ENCODE peak calls at places on chromosomes 6 and 20, in seven cellular contexts. D is foreskin fibroblast, B is heart right ventricle, Z is GM12865, A is A549, T is keratinocyte, J is lower leg skin. L is an unnamed sample.

GRCh38 chr20:62064788-62065668 is 653 bp downstream of the TAF4 start:
- DNase-seq in D (no peak), B (no peak), Z (peak; percentile 32), A (no peak), T (no peak), J (no peak), L (no peak)

GRCh38 chr6:157688960-157689599 is 134.0 kb upstream of the SNX9 start:
- DNase-seq in D (no peak), B (no peak), Z (no peak), A (peak; percentile 29), T (no peak), J (no peak), L (no peak)

GRCh38 chr20:58670659-58671058 is 19.6 kb downstream of the STX16 start:
- DNase-seq in D (no peak), B (no peak), Z (no peak), A (no peak), T (no peak), J (no peak), L (no peak)

GRCh38 chr6:116384727-116385461 is 14.1 kb downstream of the DSE start:
- DNase-seq in D (no peak), B (no peak), Z (no peak), A (no peak), T (no peak), J (no peak), L (no peak)

GRCh38 chr20:53582574-53583351 is 10.9 kb downstream of the ZNF217 start:
- DNase-seq in D (peak; percentile 81), B (no peak), Z (peak; percentile 65), A (peak; percentile 78), T (peak; percentile 70), J (no peak), L (peak; percentile 91)

GRCh38 chr6:143027058-143027457 is 33.6 kb upstream of the AIG1 start:
- DNase-seq in D (no peak), B (peak; percentile 27), Z (peak; percentile 64), A (no peak), T (no peak), J (no peak), L (no peak)

GRCh38 chr20:56925696-56926101 is 296.6 kb downstream of the TFAP2C start:
- DNase-seq in D (peak; percentile 10), B (no peak), Z (no peak), A (no peak), T (no peak), J (no peak), L (no peak)

GRCh38 chr6:70103798-70104197 is 199.1 kb downstream of the COL9A1 start:
- DNase-seq in D (no peak), B (no peak), Z (peak; percentile 24), A (no peak), T (no peak), J (no peak), L (no peak)

GRCh38 chr6:36727491-36728021 is 29.9 kb downstream of the RAB44 start:
- DNase-seq in D (no peak), B (no peak), Z (peak; percentile 35), A (no peak), T (no peak), J (no peak), L (no peak)

GRCh38 chr6:168411130-168411529 is 29.9 kb upstream of the SMOC2 start:
- DNase-seq in D (no peak), B (no peak), Z (no peak), A (no peak), T (no peak), J (no peak), L (no peak)

GRCh38 chr20:64037199-64037497 is 1.2 kb downstream of the C20orf204 start:
- DNase-seq in D (no peak), B (no peak), Z (no peak), A (no peak), T (no peak), J (no peak), L (no peak)

GRCh38 chr6:167651251-167652041 is 175.3 kb upstream of the AFDN start:
- DNase-seq in D (no peak), B (no peak), Z (no peak), A (no peak), T (no peak), J (no peak), L (no peak)

GRCh38 chr20:64160536-64161495 is 3.4 kb upstream of the MYT1 start:
- DNase-seq in D (no peak), B (no peak), Z (no peak), A (no peak), T (no peak), J (no peak), L (no peak)

GRCh38 chr6:61555993-61556392 is 730.0 kb downstream of the KHDRBS2 start:
- DNase-seq in D (no peak), B (no peak), Z (no peak), A (no peak), T (no peak), J (no peak), L (no peak)

GRCh38 chr6:90411292-90411781 is 114.7 kb upstream of the BACH2 start:
- DNase-seq in D (no peak), B (no peak), Z (peak; percentile 87), A (no peak), T (peak; percentile 78), J (no peak), L (no peak)

GRCh38 chr6:13767121-13767794 is 47.1 kb downstream of the MCUR1 start:
- DNase-seq in D (peak; percentile 20), B (peak; percentile 35), Z (peak; percentile 26), A (no peak), T (no peak), J (peak; percentile 56), L (no peak)
- H3K4me3 ChIP-seq in D (peak overlapping the region; percentile 34), B (peak overlapping the region; percentile 38), Z (peak overlapping the region; percentile 8), A (no peak overlapping the region), T (no peak overlapping the region), J (no peak overlapping the region), L (peak overlapping the region; percentile 35)

GRCh38 chr6:43738267-43738676 is 31.7 kb upstream of the VEGFA start:
- DNase-seq in D (no peak), B (no peak), Z (no peak), A (no peak), T (no peak), J (no peak), L (no peak)
- H3K4me3 ChIP-seq in D (no peak overlapping the region), B (no peak overlapping the region), Z (no peak overlapping the region), A (no peak overlapping the region), T (peak overlapping the region; percentile 8), J (no peak overlapping the region), L (no peak overlapping the region)

GRCh38 chr6:99348823-99349619 is 453 bp downstream of the FAXC start:
- DNase-seq in D (no peak), B (no peak), Z (no peak), A (no peak), T (no peak), J (no peak), L (no peak)

GRCh38 chr6:99347804-99348203 is 1.7 kb downstream of the FAXC start:
- DNase-seq in D (no peak), B (no peak), Z (no peak), A (no peak), T (no peak), J (no peak), L (no peak)

GRCh38 chr6:99349620-99350141 is at the start of gene FAXC:
- DNase-seq in D (peak; percentile 15), B (peak; percentile 10), Z (no peak), A (peak; percentile 34), T (no peak), J (no peak), L (no peak)

GRCh38 chr6:99346595-99346994 is 2.9 kb downstream of the FAXC start:
- DNase-seq in D (no peak), B (no peak), Z (no peak), A (no peak), T (no peak), J (no peak), L (no peak)

DNA sequence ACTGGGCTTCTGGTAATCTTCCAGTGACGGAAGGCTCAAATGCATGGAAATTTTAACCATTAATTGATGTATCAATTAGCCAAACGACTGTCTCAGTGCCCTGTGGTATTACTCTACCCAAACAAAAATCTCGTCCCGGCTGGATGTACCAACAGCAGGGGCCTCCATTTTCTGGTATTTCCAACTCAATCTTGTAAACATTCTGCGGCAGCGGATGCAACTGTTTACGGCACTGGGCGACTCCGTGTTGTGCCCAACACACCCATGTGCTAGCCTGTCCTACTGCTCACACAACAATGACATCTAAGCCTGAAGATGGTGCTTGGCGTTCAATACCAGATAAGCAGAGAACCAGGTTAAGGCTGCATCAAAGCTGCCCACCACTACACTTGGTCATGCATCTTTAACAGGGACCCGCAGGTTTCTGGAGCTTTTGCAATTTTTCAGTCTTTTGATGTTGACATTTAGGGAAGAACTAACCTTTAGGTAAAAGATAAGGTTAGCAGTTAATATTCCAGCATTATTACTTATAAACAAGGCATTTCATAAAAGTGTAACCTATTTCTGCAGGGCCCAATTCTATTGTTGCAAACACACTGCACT is 1.2 kb downstream of the FAXC start:
- DNase-seq in D (no peak), B (no peak), Z (no peak), A (no peak), T (no peak), J (no peak), L (no peak)
- H3K4me3 ChIP-seq in D (peak overlapping the region; percentile 49), B (no peak overlapping the region), Z (no peak overlapping the region), A (no peak overlapping the region), T (no peak overlapping the region), J (no peak overlapping the region), L (no peak overlapping the region)

DNA sequence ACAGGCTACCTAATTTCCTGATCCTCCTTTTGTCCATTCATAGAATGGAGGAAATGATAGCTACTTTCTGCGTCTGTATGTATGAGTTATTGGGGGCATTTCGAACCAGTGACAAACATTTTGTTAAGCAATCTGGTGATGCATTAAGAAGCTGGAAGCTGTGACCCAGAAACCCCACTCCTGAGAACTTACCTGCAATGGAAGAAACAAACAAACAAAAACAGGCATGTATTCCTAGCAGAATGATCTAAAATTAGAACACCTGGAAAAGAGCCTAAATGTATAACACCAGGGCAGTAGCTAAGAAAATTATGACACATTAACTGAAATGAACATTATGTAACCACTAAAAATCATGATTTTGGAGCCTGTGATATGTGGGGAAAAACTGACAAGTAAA is 33.4 kb upstream of the PRND start:
- DNase-seq in D (no peak), B (no peak), Z (no peak), A (no peak), T (no peak), J (no peak), L (no peak)
- H3K4me3 ChIP-seq in D (peak overlapping the region; percentile 68), B (no peak overlapping the region), Z (no peak overlapping the region), A (no peak overlapping the region), T (peak overlapping the region; percentile 99), J (no peak overlapping the region), L (peak overlapping the region; percentile 54)

GRCh38 chr6:149925253-149925973 is 2.5 kb upstream of the RAET1G start:
- DNase-seq in D (no peak), B (peak; percentile 49), Z (no peak), A (no peak), T (no peak), J (no peak), L (no peak)
- H3K4me3 ChIP-seq in D (peak overlapping the region; percentile 54), B (peak overlapping the region; percentile 62), Z (no peak overlapping the region), A (peak overlapping the region; percentile 39), T (peak overlapping the region; percentile 61), J (peak overlapping the region; percentile 11), L (peak overlapping the region; percentile 46)

L was measured in AG09309.